ENCODE peak calls at places on chromosomes 3 and 15, in six cellular contexts. T, L, S, B, H and Z are unnamed samples.
A peak's percentile ranks its signal among the peaks of the same experiment; 100 is the strongest.

GRCh38 chr3:171049831-171050444 is 23.4 kb upstream of the SLC2A2 start:
- DNase-seq in S (peak; percentile 17), L (no peak), H (no peak), B (peak; percentile 39), T (peak; percentile 83), Z (peak; percentile 56)

GRCh38 chr15:66625531-66625930 is 59.7 kb upstream of the LCTL start:
- DNase-seq in L (no peak), H (no peak), S (no peak), B (no peak), T (no peak), Z (no peak)

GRCh38 chr3:146496246-146496645 is 26.9 kb upstream of the PLSCR2 start:
- DNase-seq in S (no peak), H (no peak), T (no peak), B (no peak), L (no peak), Z (no peak)

GRCh38 chr3:72957303-72957702 is 39.3 kb upstream of the PPP4R2 start:
- DNase-seq in S (no peak), L (peak; percentile 69), B (no peak), H (no peak), T (peak; percentile 43), Z (no peak)

GRCh38 chr3:148173836-148174235 is 523.9 kb upstream of the AGTR1 start:
- DNase-seq in T (peak; percentile 5), H (no peak), L (no peak), S (no peak), B (no peak), Z (no peak)

GRCh38 chr3:70308760-70309159 is 3.7 kb downstream of the MDFIC2 start:
- DNase-seq in L (no peak), S (no peak), T (peak; percentile 12), H (no peak), B (no peak), Z (no peak)

GRCh38 chr3:136960838-136961836 is 3.4 kb downstream of the IL20RB start:
- DNase-seq in H (no peak), B (peak; percentile 15), L (no peak), T (no peak), S (no peak), Z (no peak)

GRCh38 chr3:156620260-156620659 is 54.1 kb upstream of the TIPARP start:
- DNase-seq in T (no peak), L (no peak), B (no peak), H (no peak), S (no peak), Z (no peak)

GRCh38 chr15:39181901-39182300 is 399.0 kb upstream of the THBS1 start:
- DNase-seq in T (no peak), B (peak; percentile 13), S (no peak), L (no peak), H (no peak), Z (no peak)

GRCh38 chr3:43892061-43892460 is 201.3 kb downstream of the ABHD5 start:
- DNase-seq in B (no peak), L (no peak), T (no peak), H (no peak), S (no peak), Z (peak; percentile 72)

DNA sequence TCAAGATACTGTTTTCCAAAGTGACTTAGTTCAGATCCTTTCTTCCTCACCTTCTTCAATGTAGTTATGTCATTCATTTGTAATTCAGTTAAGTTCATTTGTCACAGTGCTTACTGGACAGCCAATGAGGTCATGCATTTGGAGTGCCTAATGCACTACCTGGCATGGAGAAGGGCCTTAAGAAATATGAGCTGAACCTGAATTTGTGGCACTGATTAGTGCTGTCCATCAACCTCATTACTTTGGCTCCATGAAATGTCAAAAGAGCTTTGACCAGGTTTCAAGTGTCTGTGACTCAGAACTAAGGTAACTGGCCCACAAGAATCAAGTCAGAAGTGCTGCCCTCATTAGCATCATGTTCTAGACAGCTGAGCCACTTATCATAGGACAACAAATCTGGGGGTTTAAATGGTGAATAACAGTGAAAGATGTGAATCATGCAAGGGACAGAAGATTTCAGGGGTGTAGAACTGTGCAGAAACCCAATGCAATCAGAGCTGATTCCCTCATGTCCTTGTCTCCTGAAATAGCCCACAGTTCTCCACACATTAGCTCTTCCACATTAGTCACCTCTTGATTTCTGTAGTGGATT is 38.5 kb downstream of the CHST2 start:
- DNase-seq in L (no peak), S (no peak), H (no peak), T (no peak), B (no peak), Z (no peak)
- H3K27ac ChIP-seq in L (no peak overlapping the region), S (no peak overlapping the region), H (peak overlapping the region; percentile 70), T (no peak overlapping the region), B (no peak overlapping the region), Z (no peak overlapping the region)

DNA sequence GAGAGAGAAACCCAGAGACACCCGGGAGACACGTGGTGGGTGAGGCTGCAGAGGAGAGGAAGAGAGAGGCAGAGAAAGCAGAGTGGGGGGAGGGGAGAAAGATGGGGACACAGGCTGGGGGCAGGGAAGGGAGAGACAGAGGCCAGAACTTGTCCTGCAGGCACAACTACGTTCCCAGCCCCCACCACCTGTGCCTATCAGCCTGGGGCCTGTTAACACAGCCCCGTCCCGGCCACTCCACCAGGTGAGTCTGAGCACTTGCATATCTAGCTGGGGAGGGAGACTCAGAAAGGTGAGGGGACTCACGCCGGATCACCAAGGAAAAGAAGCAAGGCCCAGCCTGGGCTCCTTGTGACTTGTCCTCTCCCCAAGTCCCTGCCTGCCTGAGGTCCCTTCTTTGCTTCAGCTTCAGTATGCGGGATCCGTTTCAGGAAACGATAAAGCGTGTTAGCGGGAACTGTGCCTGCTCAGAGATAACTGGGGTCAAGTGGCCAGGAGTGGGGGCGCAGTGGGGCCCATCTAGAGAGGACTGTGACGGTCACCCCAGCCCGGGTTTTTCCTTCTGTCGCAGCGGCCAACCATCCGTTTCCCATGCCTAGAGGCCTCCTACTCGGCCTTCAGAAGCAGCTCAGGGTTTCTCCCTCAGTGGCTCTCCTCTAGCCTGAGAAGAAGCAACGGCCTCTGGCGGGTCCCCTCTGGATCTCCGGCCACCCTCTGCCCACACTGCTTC is 10.3 kb downstream of the LINGO1 start:
- DNase-seq in T (no peak), B (no peak), S (no peak), H (no peak), L (no peak), Z (no peak)
- H3K4me1 ChIP-seq in T (peaks cover 56% of the 10 kb centered on the region), B (peaks cover 4% of the 10 kb centered on the region), S (no peaks in the 10 kb centered on the region), H (no peaks in the 10 kb centered on the region), L (no peaks in the 10 kb centered on the region), Z (no peaks in the 10 kb centered on the region)

GRCh38 chr15:40468850-40469249 is 1.9 kb upstream of the CHST14 start:
- DNase-seq in B (no peak), L (no peak), S (no peak), T (no peak), H (no peak), Z (no peak)

GRCh38 chr15:40471778-40472130 is 970 bp downstream of the CHST14 start:
- DNase-seq in L (no peak), S (peak; percentile 26), T (peak; percentile 18), H (no peak), B (no peak), Z (peak; percentile 15)

GRCh38 chr15:40470423-40471104 is at the start of gene CHST14:
- DNase-seq in S (peak; percentile 68), T (peak; percentile 58), L (peak; percentile 75), B (peak; percentile 48), H (peak; percentile 72), Z (peak; percentile 64)

GRCh38 chr15:40471105-40471777 is 457 bp downstream of the CHST14 start:
- DNase-seq in T (peak; percentile 22), H (peak; percentile 62), S (peak; percentile 29), L (no peak), B (no peak), Z (peak; percentile 25)

DNA sequence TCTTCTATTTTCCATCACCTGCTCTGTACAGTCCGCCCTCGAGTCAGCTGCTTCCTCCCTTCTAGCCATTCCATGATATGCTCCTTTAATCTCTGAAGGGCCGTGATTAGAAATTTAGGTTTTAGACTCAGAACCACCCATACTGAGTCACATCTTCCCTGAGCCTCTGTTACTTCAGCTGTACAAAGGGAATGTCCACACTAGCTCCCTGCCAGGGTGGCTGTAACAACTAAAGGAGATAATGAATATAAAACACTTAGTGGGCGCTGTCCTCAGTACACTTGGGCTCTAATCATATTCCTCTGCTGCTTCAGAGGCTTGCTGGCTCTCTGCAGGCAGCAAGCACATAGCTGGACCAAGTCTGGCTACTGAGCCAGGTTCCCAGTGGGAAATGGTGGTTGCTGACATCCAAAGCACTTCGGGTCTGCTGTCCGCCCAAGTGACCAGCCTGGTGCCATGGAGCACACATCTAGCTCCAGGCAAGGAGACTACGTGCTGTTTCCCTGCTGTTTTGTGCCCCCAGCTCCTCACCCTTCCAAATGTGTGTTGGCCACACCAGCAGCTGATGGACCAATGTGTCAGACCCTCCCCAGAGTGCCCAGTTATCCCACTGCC is 901 bp upstream of the CHST14 start:
- DNase-seq in B (no peak), L (no peak), T (peak; percentile 17), S (no peak), H (no peak), Z (no peak)
- H3K4me3 ChIP-seq in B (peak overlapping the region; percentile 96), L (no peak overlapping the region), T (no peak overlapping the region), S (no peak overlapping the region), H (peak overlapping the region; percentile 72), Z (no peak overlapping the region)

GRCh38 chr15:90058308-90058707 is 44.0 kb downstream of the IDH2 start:
- DNase-seq in S (peak; percentile 44), T (no peak), L (no peak), H (no peak), B (no peak), Z (no peak)
- H3K27ac ChIP-seq in S (peak overlapping the region; percentile 28), T (no peak overlapping the region), L (no peak overlapping the region), H (no peak overlapping the region), B (no peak overlapping the region), Z (peak overlapping the region; percentile 83)

GRCh38 chr15:74424901-74425528 is 8.7 kb downstream of the SEMA7A start:
- DNase-seq in T (no peak), H (no peak), B (no peak), S (no peak), L (no peak), Z (no peak)

GRCh38 chr15:74425634-74426033 is 8.1 kb downstream of the SEMA7A start:
- DNase-seq in L (no peak), S (no peak), T (no peak), B (no peak), H (no peak), Z (no peak)

GRCh38 chr15:74422723-74423442 is 10.9 kb downstream of the SEMA7A start:
- DNase-seq in B (no peak), H (no peak), L (no peak), T (peak; percentile 60), S (peak; percentile 61), Z (no peak)

GRCh38 chr15:74422370-74422722 is 11.4 kb downstream of the SEMA7A start:
- DNase-seq in L (no peak), B (no peak), S (no peak), H (no peak), T (no peak), Z (no peak)

DNA sequence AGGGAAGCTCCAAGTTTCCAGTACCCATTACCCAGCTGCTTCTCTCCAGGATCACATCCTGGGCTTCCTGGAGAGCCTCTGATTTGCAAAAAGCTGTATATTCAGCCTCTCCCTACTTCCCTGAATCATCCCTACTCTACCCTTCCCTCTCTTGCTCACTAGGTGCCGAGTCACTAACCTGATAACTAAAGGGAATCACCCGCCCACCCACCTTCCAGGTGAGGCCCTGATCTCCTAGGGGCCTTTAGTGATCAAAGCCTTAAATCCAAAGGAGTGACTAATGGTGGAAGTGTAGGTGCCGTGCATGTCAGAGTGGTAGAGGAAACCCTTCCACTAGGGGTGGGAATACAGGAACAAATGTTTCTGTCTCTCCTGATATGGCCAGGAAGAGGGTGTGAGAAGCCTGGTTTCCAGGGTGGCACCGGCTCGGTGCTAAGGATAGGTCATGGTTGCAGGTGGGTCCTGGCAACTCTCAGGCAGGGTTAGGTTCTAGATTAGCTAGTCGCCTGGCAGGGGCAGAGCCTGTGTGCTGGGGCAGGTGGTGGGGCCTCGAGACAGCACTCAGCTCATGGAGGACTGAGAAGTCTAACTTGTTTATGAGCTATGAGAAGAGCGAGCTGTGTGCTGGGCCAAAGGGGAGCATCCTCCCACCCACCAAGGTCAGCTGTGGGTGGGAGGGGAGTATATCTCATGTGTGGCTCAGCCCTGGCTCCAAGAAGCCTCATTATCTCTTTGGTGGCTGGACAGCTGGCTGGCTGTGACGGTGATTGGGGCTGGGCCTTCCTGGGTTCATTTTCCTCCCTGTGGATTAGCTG is 10.1 kb downstream of the SEMA7A start:
- DNase-seq in S (no peak), B (no peak), L (no peak), T (no peak), H (no peak), Z (no peak)
- H3K4me1 ChIP-seq in S (no peaks in the 10 kb centered on the region), B (peaks cover 25% of the 10 kb centered on the region), L (peaks cover 9% of the 10 kb centered on the region), T (peaks cover 41% of the 10 kb centered on the region), H (no peaks in the 10 kb centered on the region), Z (peaks cover 24% of the 10 kb centered on the region)